ENCODE peak calls at places on chromosome 1, in five cellular contexts. X is H1, B is K562, N is IMR-90, V is HepG2. C is an unnamed sample.

GRCh38 chr1:86741947-86742572 is 37.7 kb downstream of the SH3GLB1 start:
- DNase-seq in X (no peak), B (peak), N (peak), V (peak), C (peak)

GRCh38 chr1:89791064-89791721 is 29.6 kb upstream of the LRRC8D start:
- DNase-seq in X (no peak), B (no peak), N (no peak), V (no peak), C (no peak)

GRCh38 chr1:180270767-180271639 is 40.9 kb downstream of the LHX4 start:
- DNase-seq in X (no peak), B (peak), N (peak), V (peak), C (no peak)

GRCh38 chr1:79197421-79197820 is 190.9 kb upstream of the ADGRL4 start:
- DNase-seq in X (no peak), B (no peak), N (peak), V (no peak), C (no peak)

GRCh38 chr1:41313661-41314131 is 47.5 kb upstream of the FOXO6 start:
- DNase-seq in X (peak), B (peak), N (no peak), V (peak), C (peak)

GRCh38 chr1:12636098-12636950 is 7.6 kb upstream of the AADACL4 start:
- DNase-seq in X (no peak), B (no peak), N (peak), V (no peak), C (no peak)

GRCh38 chr1:169460193-169460833 is 25.4 kb downstream of the SLC19A2 start:
- DNase-seq in X (peak), B (no peak), N (peak), V (no peak), C (no peak)

GRCh38 chr1:52653207-52653849 is 20.4 kb downstream of the SHISAL2A start:
- DNase-seq in X (no peak), B (no peak), N (no peak), V (peak), C (no peak)

GRCh38 chr1:35398739-35399138 is 130.2 kb downstream of the ZMYM4 start:
- DNase-seq in X (no peak), B (no peak), N (peak), V (no peak), C (no peak)

GRCh38 chr1:21244986-21245687 is 45.1 kb downstream of the ECE1 start:
- DNase-seq in X (no peak), B (peak), N (no peak), V (no peak), C (no peak)

GRCh38 chr1:119080586-119080985 is 59.9 kb downstream of the WARS2 start:
- DNase-seq in X (peak), B (no peak), N (peak), V (no peak), C (no peak)

GRCh38 chr1:200372095-200372884 is 37.5 kb downstream of the ZNF281 start:
- DNase-seq in X (peak), B (no peak), N (peak), V (peak), C (peak)

GRCh38 chr1:110786802-110787327 is 86.1 kb upstream of the CD53 start:
- DNase-seq in X (no peak), B (no peak), N (no peak), V (no peak), C (no peak)

GRCh38 chr1:159914252-159915018 is 10.9 kb downstream of the TAGLN2 start:
- DNase-seq in X (no peak), B (no peak), N (no peak), V (no peak), C (peak)

GRCh38 chr1:13892671-13893325 is 192.8 kb downstream of the PRDM2 start:
- DNase-seq in X (no peak), B (no peak), N (no peak), V (no peak), C (no peak)

GRCh38 chr1:169348356-169349036 is 19.1 kb downstream of the NME7 start:
- DNase-seq in X (no peak), B (no peak), N (peak), V (peak), C (no peak)

GRCh38 chr1:86507935-86508582 is 38.8 kb upstream of the CLCA4 start:
- DNase-seq in X (no peak), B (no peak), N (peak), V (no peak), C (no peak)

GRCh38 chr1:205500240-205501218 is 3.9 kb upstream of the CDK18 start:
- DNase-seq in X (no peak), B (no peak), N (no peak), V (peak), C (no peak)

GRCh38 chr1:224769987-224770693 is 154.0 kb downstream of the CNIH3 start:
- DNase-seq in X (no peak), B (no peak), N (peak), V (peak), C (no peak)

GRCh38 chr1:74523873-74524480 is 11.6 kb upstream of the LRRC53 start:
- DNase-seq in X (no peak), B (no peak), N (no peak), V (no peak), C (no peak)

GRCh38 chr1:28595412-28596191 is 3.5 kb downstream of the RAB42 start:
- DNase-seq in X (no peak), B (no peak), N (no peak), V (no peak), C (no peak)

GRCh38 chr1:222369991-222370910 is 177.7 kb downstream of the HHIPL2 start:
- DNase-seq in X (no peak), B (no peak), N (peak), V (no peak), C (no peak)

GRCh38 chr1:7187121-7187510 is 401.9 kb downstream of the CAMTA1 start:
- DNase-seq in X (no peak), B (no peak), N (no peak), V (no peak), C (no peak)

GRCh38 chr1:76068542-76068941 is 6.0 kb upstream of the ST6GALNAC3 start:
- DNase-seq in X (no peak), B (no peak), N (peak), V (peak), C (no peak)

GRCh38 chr1:90274376-90274775 is 279.5 kb downstream of the ZNF326 start:
- DNase-seq in X (no peak), B (no peak), N (no peak), V (no peak), C (no peak)

GRCh38 chr1:205284420-205285144 is 37.0 kb downstream of the NUAK2 start:
- DNase-seq in X (peak), B (peak), N (peak), V (peak), C (peak)

GRCh38 chr1:152495066-152495675 is 15.4 kb upstream of the LCE5A start:
- DNase-seq in X (no peak), B (peak), N (no peak), V (peak), C (peak)

GRCh38 chr1:20178634-20179368 is 7.1 kb upstream of the UBXN10 start:
- DNase-seq in X (no peak), B (no peak), N (no peak), V (no peak), C (no peak)

GRCh38 chr1:206739411-206740076 is 31.0 kb upstream of the IL19 start:
- DNase-seq in X (no peak), B (no peak), N (peak), V (no peak), C (no peak)

GRCh38 chr1:45569962-45570581 is 13.8 kb upstream of the NASP start:
- DNase-seq in X (no peak), B (peak), N (peak), V (peak), C (peak)

GRCh38 chr1:10105484-10105883 is 72.7 kb downstream of the UBE4B start:
- DNase-seq in X (no peak), B (no peak), N (no peak), V (no peak), C (no peak)

GRCh38 chr1:201827321-201828281 is 1.4 kb upstream of the IPO9 start:
- DNase-seq in X (no peak), B (no peak), N (no peak), V (no peak), C (no peak)

GRCh38 chr1:98045211-98046030 is 124.6 kb upstream of the DPYD start:
- DNase-seq in X (no peak), B (no peak), N (peak), V (no peak), C (peak)

GRCh38 chr1:168421399-168422004 is 122.3 kb downstream of the XCL2 start:
- DNase-seq in X (no peak), B (no peak), N (no peak), V (no peak), C (no peak)

GRCh38 chr1:116682641-116683221 is 15.2 kb upstream of the IGSF3 start:
- DNase-seq in X (no peak), B (peak), N (no peak), V (no peak), C (no peak)

GRCh38 chr1:116679091-116679827 is 11.7 kb upstream of the IGSF3 start:
- DNase-seq in X (no peak), B (peak), N (no peak), V (no peak), C (no peak)

GRCh38 chr1:116679828-116680628 is 12.5 kb upstream of the IGSF3 start:
- DNase-seq in X (no peak), B (peak), N (no peak), V (no peak), C (no peak)

GRCh38 chr1:116681343-116681899 is 13.9 kb upstream of the IGSF3 start:
- DNase-seq in X (no peak), B (no peak), N (no peak), V (no peak), C (no peak)

GRCh38 chr1:116680752-116681151 is 13.2 kb upstream of the IGSF3 start:
- DNase-seq in X (no peak), B (no peak), N (no peak), V (no peak), C (no peak)
- TF ChIP-seq RFX5 in X (no peak), B (no peak), N (no peak), V (no peak), C (no peak)

DNA sequence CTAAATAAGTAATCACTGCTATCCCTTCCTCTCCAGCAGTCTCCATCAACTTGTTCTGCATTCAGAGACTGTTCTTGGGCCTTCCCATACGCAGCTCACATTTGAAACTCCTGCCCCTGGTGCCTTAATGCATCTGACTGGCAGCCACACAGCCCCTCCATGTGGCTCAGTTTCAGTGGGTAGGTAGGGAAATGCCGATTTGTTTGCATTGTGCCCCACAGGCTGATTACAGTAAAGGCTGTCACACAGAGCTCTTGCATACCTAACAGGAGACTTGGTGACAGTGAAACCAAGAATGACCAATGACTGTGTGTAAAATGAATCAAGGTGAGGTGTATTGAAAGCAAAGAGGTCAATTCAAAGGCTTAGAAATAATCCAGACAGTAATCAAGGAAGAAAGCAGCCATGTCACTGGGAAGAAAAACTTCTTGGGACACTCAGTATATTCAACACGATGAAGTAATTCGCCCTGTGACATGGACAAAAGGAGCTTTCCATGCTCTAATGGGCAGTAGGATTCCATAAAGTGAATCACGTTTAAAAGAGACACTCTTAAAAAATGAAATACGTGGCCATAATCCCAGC is 12.7 kb upstream of the B3GALNT2 start:
- DNase-seq in X (no peak), B (no peak), N (no peak), V (no peak), C (no peak)
- H3K27ac ChIP-seq in X (no peak), B (no peak), N (no peak), V (no peak), C (no peak)

DNA sequence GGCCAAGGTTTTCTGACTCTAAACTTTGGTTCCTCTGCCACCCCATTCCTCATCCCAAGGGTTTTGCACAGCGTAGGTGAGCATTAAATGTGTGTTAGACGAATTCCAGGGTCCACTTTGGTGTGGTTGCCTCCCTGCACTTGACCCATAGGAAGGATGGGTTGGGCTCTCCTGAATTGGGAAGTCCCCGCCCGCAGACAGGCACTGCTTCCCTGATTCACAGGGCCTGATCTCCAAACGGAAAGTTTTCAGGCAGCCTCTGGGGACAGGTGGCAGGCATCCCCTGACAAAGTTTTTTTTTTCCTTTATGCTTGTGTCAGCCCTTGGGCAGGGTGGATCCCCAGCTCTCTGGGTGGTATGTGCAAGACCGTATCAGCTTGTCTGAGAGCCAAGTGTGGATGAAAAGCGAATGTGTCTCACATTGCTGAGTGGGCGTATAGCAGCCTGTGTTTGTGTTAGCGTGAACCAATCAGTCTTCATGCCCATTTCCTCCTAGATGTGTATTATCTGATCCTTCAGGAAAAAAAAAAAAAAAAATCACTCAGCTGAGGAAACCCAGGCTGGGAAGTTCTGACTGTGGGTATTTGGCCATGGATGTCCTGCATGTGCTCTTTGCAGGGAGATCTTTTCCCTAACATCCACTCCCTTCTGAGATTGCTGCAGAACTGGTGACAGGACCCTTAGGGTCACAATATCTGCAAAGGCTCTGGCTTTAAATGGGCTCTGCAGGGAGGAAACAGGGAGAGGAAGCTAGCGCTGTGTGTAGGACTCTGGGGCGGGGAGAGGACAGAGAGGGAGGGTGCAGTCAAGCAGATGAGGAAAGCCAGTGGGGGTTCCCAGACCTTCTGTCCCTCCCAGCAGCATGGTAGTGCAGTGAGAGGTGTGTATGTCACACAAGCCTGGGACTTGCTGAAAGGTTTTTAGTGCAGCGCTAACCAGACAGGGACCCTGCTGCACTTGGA is 42.2 kb upstream of the TRABD2B start:
- DNase-seq in X (no peak), B (no peak), N (peak), V (no peak), C (no peak)
- TF ChIP-seq USF2 in X (no peak), B (no peak), N (no peak), V (no peak), C (no peak)

GRCh38 chr1:73401666-73402065 is 796.3 kb downstream of the LRRIQ3 start:
- DNase-seq in X (no peak), B (no peak), N (peak), V (no peak), C (no peak)
- TF ChIP-seq RFX5 in X (no peak), B (no peak), N (no peak), V (no peak), C (no peak)

DNA sequence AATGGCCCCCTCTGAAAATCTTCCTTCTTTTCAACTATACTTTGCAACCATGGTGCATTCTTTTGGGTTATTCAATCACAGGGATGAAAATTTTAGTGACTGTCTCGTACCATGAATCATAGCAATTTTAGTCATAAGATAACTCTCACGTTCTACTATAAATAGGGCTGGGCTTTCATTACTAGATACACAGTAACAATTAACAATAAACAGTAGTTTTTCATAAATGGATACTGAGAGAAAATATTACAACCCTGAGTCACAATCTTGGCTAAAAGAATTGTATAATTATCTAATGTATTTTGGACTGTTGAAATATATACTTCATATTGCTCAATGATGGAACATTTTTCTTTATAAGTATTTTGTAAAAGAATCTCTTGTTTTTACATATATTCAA is 96.1 kb downstream of the TEX35 start:
- DNase-seq in X (no peak), B (no peak), N (peak), V (no peak), C (no peak)
- H3K27ac ChIP-seq in X (no peak), B (no peak), N (peak), V (no peak), C (no peak)

GRCh38 chr1:156964431-156964830 is 44.0 kb downstream of the LRRC71 start:
- DNase-seq in X (no peak), B (no peak), N (peak), V (no peak), C (no peak)
- TF ChIP-seq USF2 in X (no peak), B (no peak), N (no peak), V (no peak), C (no peak)

GRCh38 chr1:154476791-154477190 is 25.2 kb upstream of the TDRD10 start:
- DNase-seq in X (no peak), B (no peak), N (no peak), V (no peak), C (no peak)

GRCh38 chr1:154478639-154479038 is 23.4 kb upstream of the TDRD10 start:
- DNase-seq in X (no peak), B (no peak), N (peak), V (peak), C (no peak)

GRCh38 chr1:154478013-154478412 is 24.0 kb upstream of the TDRD10 start:
- DNase-seq in X (no peak), B (no peak), N (no peak), V (no peak), C (no peak)

GRCh38 chr1:154471304-154471703 is 30.7 kb upstream of the TDRD10 start:
- DNase-seq in X (no peak), B (no peak), N (no peak), V (no peak), C (no peak)

GRCh38 chr1:154474802-154475201 is 27.2 kb upstream of the TDRD10 start:
- DNase-seq in X (no peak), B (no peak), N (peak), V (peak), C (peak)
- TF ChIP-seq RFX5 in X (no peak), B (no peak), N (no peak), V (no peak), C (no peak)

C was measured in A549.